ENCODE peak calls at places on chromosomes 7 and 10, in nine cellular contexts. F, V, S, P, J, A, Y, B and D are unnamed samples.

GRCh38 chr7:39125849-39126248 is 148.1 kb downstream of the POU6F2 start:
- DNase-seq in F (no peak), V (no peak), S (no peak), P (no peak), J (no peak), A (no peak), Y (no peak), B (no peak), D (no peak)

GRCh38 chr7:129780257-129781127 is 169.0 kb downstream of the NRF1 start:
- DNase-seq in F (no peak), V (no peak), S (no peak), P (peak; percentile 92), J (no peak), A (peak; percentile 96), Y (no peak), B (peak; percentile 92), D (peak; percentile 72)

GRCh38 chr10:42987121-42987541 is 89.7 kb upstream of the RET start:
- DNase-seq in F (no peak), V (no peak), S (no peak), P (no peak), J (no peak), A (peak; percentile 71), Y (no peak), B (no peak), D (no peak)

GRCh38 chr10:66746711-66747110 is 179.1 kb upstream of the LRRTM3 start:
- DNase-seq in F (no peak), V (no peak), S (no peak), P (no peak), J (no peak), A (no peak), Y (no peak), B (no peak), D (peak; percentile 15)

GRCh38 chr10:132397036-132397541 is at the start of gene PWWP2B:
- DNase-seq in F (peak; percentile 50), V (peak; percentile 28), S (no peak), P (peak; percentile 60), J (no peak), A (peak; percentile 87), Y (no peak), B (peak; percentile 85), D (no peak)

GRCh38 chr10:104127411-104127810 is 5.4 kb downstream of the SFR1 start:
- DNase-seq in F (no peak), V (no peak), S (no peak), P (peak; percentile 15), J (no peak), A (no peak), Y (no peak), B (no peak), D (no peak)

GRCh38 chr10:11280187-11280932 is 262.7 kb downstream of the CELF2 start:
- DNase-seq in F (no peak), V (no peak), S (no peak), P (no peak), J (no peak), A (no peak), Y (no peak), B (no peak), D (no peak)

GRCh38 chr10:92493362-92493761 is 80.5 kb downstream of the IDE start:
- DNase-seq in F (no peak), V (no peak), S (no peak), P (no peak), J (no peak), A (no peak), Y (no peak), B (no peak), D (no peak)

GRCh38 chr10:53997953-53998352 is 803.1 kb downstream of the PCDH15 start:
- DNase-seq in F (no peak), V (peak; percentile 18), S (no peak), P (no peak), J (no peak), A (no peak), Y (no peak), B (peak; percentile 15), D (peak; percentile 13)
- TF ChIP-seq CTCF in F (peak; percentile 46), V (no peak), S (peak; percentile 24), P (no peak), J (no peak), A (peak; percentile 14), Y (no peak), B (peak; percentile 63), D (peak; percentile 64)

DNA sequence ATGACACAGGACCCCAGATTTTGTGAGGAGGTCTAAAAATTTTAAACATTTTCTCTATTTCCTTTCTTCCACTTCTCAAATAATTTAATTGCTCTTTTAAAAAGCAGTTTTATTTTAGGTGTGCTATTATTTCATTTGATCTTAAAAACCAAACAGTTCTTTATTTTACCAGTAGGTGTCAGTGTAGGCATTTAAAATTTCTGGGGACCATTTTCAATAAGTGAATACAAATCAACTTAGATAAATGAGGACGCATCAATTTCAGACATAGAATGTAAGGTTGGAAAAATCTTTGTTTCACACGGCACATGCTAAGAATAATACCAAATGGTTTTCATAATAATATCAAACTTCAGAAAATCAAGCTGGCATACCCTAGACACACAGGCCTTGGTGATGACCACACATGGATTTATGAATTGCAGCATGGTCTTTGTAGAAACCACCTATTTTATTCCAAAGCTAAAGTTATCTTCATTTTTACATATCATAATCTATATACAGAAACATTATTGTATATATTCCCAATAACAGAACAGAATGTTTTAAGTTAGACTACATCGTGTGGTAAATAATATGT is 127.6 kb upstream of the SLC26A5 start:
- DNase-seq in F (no peak), V (peak; percentile 65), S (peak; percentile 37), P (no peak), J (no peak), A (no peak), Y (no peak), B (peak; percentile 25), D (no peak)
- TF ChIP-seq CTCF in F (peak; percentile 90), V (peak; percentile 2), S (peak; percentile 89), P (peak; percentile 72), J (peak; percentile 44), A (peak; percentile 71), Y (peak; percentile 15), B (peak; percentile 70), D (peak; percentile 72)

GRCh38 chr10:77666821-77667220 is 29.2 kb upstream of the KCNMA1 start:
- DNase-seq in F (no peak), V (no peak), S (no peak), P (no peak), J (no peak), A (no peak), Y (no peak), B (no peak), D (no peak)

GRCh38 chr10:77661674-77662073 is 24.1 kb upstream of the KCNMA1 start:
- DNase-seq in F (no peak), V (no peak), S (no peak), P (no peak), J (no peak), A (no peak), Y (no peak), B (no peak), D (no peak)

GRCh38 chr10:77664018-77664417 is 26.4 kb upstream of the KCNMA1 start:
- DNase-seq in F (no peak), V (no peak), S (no peak), P (no peak), J (no peak), A (no peak), Y (no peak), B (no peak), D (no peak)

DNA sequence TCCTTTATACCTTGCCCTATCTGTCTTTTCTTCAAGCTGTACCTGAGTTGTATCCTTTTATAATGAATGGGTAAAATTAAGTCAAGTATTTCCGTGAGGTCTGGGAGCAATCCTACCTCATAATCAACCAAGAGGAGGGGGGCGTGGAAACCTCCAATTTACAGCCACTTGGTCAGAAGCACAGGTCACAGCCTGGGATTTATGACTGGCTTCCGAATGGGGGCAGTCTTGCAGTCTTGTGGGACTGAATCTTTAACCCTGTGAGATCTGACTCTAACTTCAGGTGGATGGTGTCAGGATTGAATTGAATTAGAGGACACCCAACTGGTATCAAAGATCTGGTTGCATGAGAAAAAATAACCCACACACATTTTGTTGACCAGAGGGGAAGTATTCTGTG is 23.5 kb upstream of the KCNMA1 start:
- DNase-seq in F (no peak), V (no peak), S (no peak), P (no peak), J (no peak), A (no peak), Y (no peak), B (no peak), D (no peak)
- TF ChIP-seq CTCF in F (no peak), V (no peak), S (peak; percentile 12), P (no peak), J (no peak), A (no peak), Y (peak; percentile 16), B (no peak), D (no peak)

GRCh38 chr10:97074256-97075145 is 111.3 kb downstream of the SLIT1 start:
- DNase-seq in F (no peak), V (no peak), S (no peak), P (no peak), J (no peak), A (no peak), Y (no peak), B (no peak), D (no peak)

GRCh38 chr10:97071491-97071890 is 114.3 kb downstream of the SLIT1 start:
- DNase-seq in F (no peak), V (no peak), S (no peak), P (no peak), J (no peak), A (no peak), Y (no peak), B (no peak), D (no peak)

GRCh38 chr10:97075961-97076525 is 109.7 kb downstream of the SLIT1 start:
- DNase-seq in F (no peak), V (no peak), S (no peak), P (no peak), J (no peak), A (no peak), Y (no peak), B (no peak), D (peak; percentile 14)

GRCh38 chr10:97075421-97075820 is 110.3 kb downstream of the SLIT1 start:
- DNase-seq in F (no peak), V (no peak), S (no peak), P (no peak), J (no peak), A (no peak), Y (no peak), B (no peak), D (no peak)

DNA sequence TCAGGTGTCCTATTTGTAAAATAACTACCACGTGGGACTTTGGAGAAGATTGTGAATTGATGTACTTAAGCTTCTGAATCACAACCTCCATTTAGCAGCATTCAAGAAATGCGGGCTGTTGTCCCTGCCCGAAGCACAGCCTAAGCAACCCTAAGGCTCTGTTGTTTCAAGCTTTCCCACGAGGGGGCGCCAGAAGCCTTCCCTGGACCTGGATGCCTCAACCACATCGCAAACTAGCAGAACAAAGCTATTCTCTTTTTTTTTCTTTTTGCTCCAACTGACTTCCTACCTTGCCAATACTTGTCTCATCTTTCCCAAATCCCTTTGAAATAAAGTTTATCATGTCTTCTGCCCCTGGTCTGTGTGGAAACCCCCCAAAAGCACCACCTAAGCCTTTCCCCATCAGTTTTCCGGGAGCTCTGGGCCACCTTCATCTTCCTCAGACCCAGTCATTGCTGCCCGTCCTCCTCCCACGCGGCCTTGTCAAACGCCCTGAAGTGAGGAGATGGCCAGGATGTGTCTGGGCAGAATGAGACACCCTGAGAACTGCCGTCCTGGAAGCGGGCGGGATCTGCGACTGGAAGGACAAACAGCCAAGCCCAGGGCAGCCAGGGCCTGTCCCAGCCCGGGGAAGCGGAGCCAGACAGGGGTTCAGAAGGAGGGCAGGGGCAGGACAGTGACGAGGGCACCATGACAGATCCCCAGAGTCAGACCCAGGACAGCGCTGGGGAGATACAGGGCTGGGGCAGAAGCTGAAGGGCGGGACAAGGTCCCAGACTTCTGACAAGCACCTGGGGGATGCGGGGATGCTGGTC is 112.7 kb downstream of the SLIT1 start:
- DNase-seq in F (peak; percentile 93), V (peak; percentile 75), S (peak; percentile 73), P (peak; percentile 85), J (no peak), A (peak; percentile 83), Y (peak; percentile 87), B (peak; percentile 85), D (peak; percentile 15)
- TF ChIP-seq CTCF in F (peak; percentile 92), V (peak; percentile 96), S (peak; percentile 95), P (peak; percentile 89), J (peak; percentile 92), A (peak; percentile 92), Y (peak; percentile 95), B (peak; percentile 86), D (peak; percentile 91)